ENCODE peak calls at places on chromosomes 16 and 17, in ten cellular contexts. G is substantia nigra, B is IMR-90, S is hepatocyte, K is colonic mucosa, R is uterus, E is MM.1S, W is stomach, V is thoracic aorta, P is PC-3. D is an unnamed sample.

GRCh38 chr16:47851026-47851610 is 304.7 kb downstream of the ABCC12 start:
- DNase-seq in G (no peak), B (no peak), S (no peak), K (no peak), R (no peak), E (no peak), W (no peak), V (no peak), P (no peak), D (no peak)

GRCh38 chr16:53456625-53457024 is 22.4 kb downstream of the RBL2 start:
- DNase-seq in G (no peak), B (no peak), S (no peak), K (no peak), R (no peak), E (peak; percentile 73), W (no peak), V (no peak), P (no peak), D (no peak)

GRCh38 chr16:76114681-76115080 is 162.5 kb upstream of the CNTNAP4 start:
- DNase-seq in G (no peak), B (no peak), S (no peak), K (no peak), R (no peak), E (no peak), W (no peak), V (no peak), P (no peak), D (no peak)

GRCh38 chr17:49360796-49361128 is 1.3 kb downstream of the ZNF652 start:
- DNase-seq in G (no peak), B (peak; percentile 21), S (peak; percentile 44), K (no peak), R (no peak), E (no peak), W (no peak), V (no peak), P (no peak), D (peak; percentile 39)

GRCh38 chr17:74042744-74043486 is 160.6 kb upstream of the RPL38 start:
- DNase-seq in G (no peak), B (peak; percentile 33), S (peak; percentile 81), K (no peak), R (peak; percentile 15), E (no peak), W (no peak), V (peak; percentile 52), P (peak; percentile 98), D (no peak)

GRCh38 chr16:22163806-22164205 is 1.5 kb downstream of the SDR42E2 start:
- DNase-seq in G (no peak), B (no peak), S (no peak), K (no peak), R (no peak), E (no peak), W (no peak), V (no peak), P (no peak), D (no peak)

GRCh38 chr16:85480727-85481101 is 132.4 kb upstream of the GSE1 start:
- DNase-seq in G (no peak), B (no peak), S (no peak), K (no peak), R (no peak), E (peak; percentile 29), W (no peak), V (no peak), P (no peak), D (no peak)

GRCh38 chr16:82082543-82083244 is 47.6 kb downstream of the HSD17B2 start:
- DNase-seq in G (no peak), B (peak; percentile 52), S (peak; percentile 46), K (no peak), R (no peak), E (peak; percentile 28), W (no peak), V (no peak), P (peak; percentile 62), D (no peak)

GRCh38 chr16:82653550-82654511 is 27.1 kb downstream of the CDH13 start:
- DNase-seq in G (no peak), B (peak; percentile 95), S (peak; percentile 66), K (no peak), R (no peak), E (peak; percentile 32), W (no peak), V (no peak), P (peak; percentile 81), D (no peak)

GRCh38 chr17:61568219-61569072 is 22.6 kb downstream of the NACA2 start:
- DNase-seq in G (no peak), B (no peak), S (peak; percentile 35), K (no peak), R (no peak), E (no peak), W (no peak), V (no peak), P (peak; percentile 99), D (no peak)

GRCh38 chr17:54046570-54046969 is 223.8 kb downstream of the KIF2B start:
- DNase-seq in G (no peak), B (no peak), S (no peak), K (no peak), R (no peak), E (no peak), W (no peak), V (no peak), P (no peak), D (no peak)

GRCh38 chr16:47058295-47059086 is 85.0 kb upstream of the DNAJA2 start:
- DNase-seq in G (no peak), B (no peak), S (peak; percentile 28), K (peak; percentile 80), R (no peak), E (no peak), W (no peak), V (no peak), P (no peak), D (peak; percentile 81)

DNA sequence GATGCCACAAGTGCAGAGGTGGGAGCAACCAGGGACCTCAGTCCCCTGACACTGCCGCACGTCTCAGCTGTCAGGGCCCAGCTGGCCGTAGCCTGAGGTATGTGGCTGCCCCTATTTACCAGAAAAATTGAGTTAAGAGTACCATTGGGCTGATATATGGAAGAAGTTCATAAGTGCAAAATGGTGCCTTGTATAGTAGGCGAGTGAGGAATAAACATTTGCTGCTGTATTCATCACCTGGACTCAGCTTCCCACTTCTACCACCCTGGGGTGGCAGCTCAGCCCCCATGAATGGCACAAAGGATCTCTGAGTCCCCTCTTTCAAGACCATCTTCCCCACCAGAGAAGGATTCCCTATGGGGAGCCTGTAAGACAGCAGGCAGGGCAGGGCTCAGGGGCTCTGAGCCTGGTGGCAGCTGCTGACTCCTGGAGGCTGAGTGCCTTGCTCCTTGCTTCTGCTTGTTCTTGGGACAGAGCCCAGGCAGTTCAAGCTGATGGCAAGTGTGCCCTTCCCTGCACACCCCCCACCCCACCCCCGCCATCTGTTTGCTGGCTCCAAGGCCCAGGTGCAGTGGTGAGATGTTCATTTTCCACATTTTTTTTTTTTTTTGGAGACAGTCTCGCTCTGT is 29.0 kb downstream of the TRPV2 start:
- DNase-seq in G (no peak), B (no peak), S (no peak), K (no peak), R (no peak), E (no peak), W (peak; percentile 34), V (no peak), P (peak; percentile 27), D (no peak)
- H3K27ac ChIP-seq in G (no peak overlapping the region), B (no peak overlapping the region), S (peak overlapping the region; percentile 30), K (no peak overlapping the region), R (no peak overlapping the region), E (no peak overlapping the region), W (peak overlapping the region; percentile 34), V (no peak overlapping the region), P (no peak overlapping the region), D (no peak overlapping the region)

DNA sequence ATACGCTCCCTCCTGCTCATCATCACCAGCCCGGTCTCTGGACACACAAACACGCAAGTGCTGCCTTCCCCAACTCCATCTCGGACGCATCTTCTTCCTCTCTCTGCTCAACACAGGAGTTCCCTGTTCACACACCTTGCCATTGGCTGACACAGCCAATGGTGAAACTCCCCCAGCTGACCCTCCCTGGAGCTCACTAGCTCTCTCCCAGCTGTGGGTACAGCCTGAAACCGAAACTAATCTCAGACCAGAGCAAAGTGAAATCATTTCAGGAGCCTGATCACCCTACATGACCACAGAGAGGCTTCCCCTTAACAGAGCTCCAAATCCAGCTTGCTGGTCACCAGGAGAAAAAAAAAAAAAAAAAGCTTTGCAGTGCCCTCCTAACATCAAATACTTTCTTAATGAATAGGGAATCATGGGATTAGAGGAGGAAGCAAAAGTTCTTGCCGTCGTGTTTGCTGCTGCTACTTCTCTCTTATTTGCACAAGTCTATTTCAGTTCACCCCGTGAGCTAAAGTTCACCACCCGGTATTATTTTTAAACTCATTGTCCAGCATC is 8.3 kb downstream of the CUEDC1 start:
- DNase-seq in G (no peak), B (peak; percentile 78), S (peak; percentile 62), K (peak; percentile 72), R (peak; percentile 63), E (peak; percentile 93), W (peak; percentile 63), V (no peak), P (peak; percentile 75), D (peak; percentile 67)
- H3K27ac ChIP-seq in G (peak overlapping the region; percentile 94), B (peak overlapping the region; percentile 15), S (peak overlapping the region; percentile 87), K (peak overlapping the region; percentile 70), R (peak overlapping the region; percentile 94), E (peak overlapping the region; percentile 35), W (peak overlapping the region; percentile 83), V (peak overlapping the region; percentile 48), P (peak overlapping the region; percentile 98), D (peak overlapping the region; percentile 97)

GRCh38 chr16:69301861-69302260 is 9.3 kb upstream of the VPS4A start:
- DNase-seq in G (no peak), B (no peak), S (no peak), K (no peak), R (no peak), E (no peak), W (no peak), V (no peak), P (no peak), D (no peak)
- H3K27ac ChIP-seq in G (no peak overlapping the region), B (no peak overlapping the region), S (no peak overlapping the region), K (no peak overlapping the region), R (no peak overlapping the region), E (no peak overlapping the region), W (no peak overlapping the region), V (no peak overlapping the region), P (no peak overlapping the region), D (no peak overlapping the region)

DNA sequence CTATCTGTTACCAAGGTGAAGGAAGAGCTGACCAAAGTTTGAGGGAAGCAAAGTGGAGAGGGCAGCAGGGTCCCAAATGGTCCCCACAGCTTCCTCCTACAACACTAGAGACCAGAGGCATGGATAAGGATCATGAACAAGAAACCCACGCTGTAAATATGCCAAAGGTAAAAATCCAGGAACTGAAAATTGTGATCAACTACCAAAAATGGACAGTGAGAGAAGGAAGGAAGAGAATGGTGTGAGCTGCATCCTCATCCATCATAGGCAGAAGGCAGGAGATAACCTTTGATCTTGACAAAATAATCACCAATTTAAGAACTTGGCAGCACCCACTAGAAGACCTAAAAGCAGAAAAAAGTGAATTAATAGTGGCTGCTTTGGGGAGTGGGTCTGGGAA is 66.2 kb downstream of the CYTH1 start:
- DNase-seq in G (no peak), B (no peak), S (no peak), K (no peak), R (no peak), E (no peak), W (no peak), V (no peak), P (no peak), D (no peak)
- H3K27ac ChIP-seq in G (peak overlapping the region; percentile 95), B (no peak overlapping the region), S (no peak overlapping the region), K (no peak overlapping the region), R (no peak overlapping the region), E (peak overlapping the region; percentile 97), W (peak overlapping the region; percentile 31), V (no peak overlapping the region), P (no peak overlapping the region), D (peak overlapping the region; percentile 87)

D was measured in transverse colon.